ENCODE peak calls at places on chromosomes 5 and 9, in ten cellular contexts. H, U, Y, G, I, V, B, K, X and C are unnamed samples.

GRCh38 chr9:127714916-127715442 is 484 bp downstream of the PTRH1 start:
- DNase-seq in H (peak; percentile 55), X (no peak), V (peak; percentile 65), K (no peak), G (peak; percentile 24), B (no peak), Y (no peak), U (no peak), I (no peak), C (no peak)

GRCh38 chr9:69122391-69123141 is 51.5 kb upstream of the TJP2 start:
- DNase-seq in I (peak; percentile 76), U (peak; percentile 43), H (peak; percentile 68), V (peak; percentile 53), Y (peak; percentile 65), K (peak; percentile 84), G (peak; percentile 44), X (peak; percentile 80), B (peak; percentile 38), C (peak; percentile 49)

GRCh38 chr5:168934186-168934585 is 355.0 kb upstream of the PANK3 start:
- DNase-seq in B (no peak), K (no peak), I (no peak), X (no peak), V (no peak), U (no peak), Y (no peak), G (no peak), H (no peak), C (no peak)

GRCh38 chr9:14671327-14671840 is 21.8 kb downstream of the ZDHHC21 start:
- DNase-seq in B (no peak), I (no peak), K (no peak), H (no peak), Y (no peak), G (no peak), U (no peak), X (no peak), V (no peak), C (no peak)

GRCh38 chr5:40717281-40717680 is 37.6 kb downstream of the PTGER4 start:
- DNase-seq in H (no peak), G (no peak), V (no peak), B (no peak), Y (peak; percentile 57), I (peak; percentile 78), K (peak; percentile 74), U (no peak), X (no peak), C (no peak)

GRCh38 chr5:103490340-103490739 is 72.2 kb downstream of the NUDT12 start:
- DNase-seq in K (no peak), U (no peak), V (no peak), X (no peak), H (no peak), B (no peak), G (no peak), I (no peak), Y (no peak), C (no peak)

GRCh38 chr5:20248102-20248501 is 260.1 kb upstream of the CDH18 start:
- DNase-seq in V (no peak), I (peak; percentile 7), B (no peak), Y (no peak), G (peak; percentile 4), K (no peak), H (no peak), U (no peak), X (no peak), C (no peak)

GRCh38 chr5:99034336-99034735 is 105.5 kb upstream of the CHD1 start:
- DNase-seq in U (no peak), Y (peak; percentile 54), B (no peak), I (peak; percentile 23), K (peak; percentile 59), G (no peak), V (no peak), H (peak; percentile 55), X (no peak), C (no peak)

GRCh38 chr5:181281077-181281983 is 20.4 kb upstream of the TRIM52 start:
- DNase-seq in I (no peak), V (peak; percentile 96), U (peak; percentile 94), K (no peak), X (peak; percentile 99), H (peak; percentile 94), G (no peak), B (no peak), Y (no peak), C (no peak)

GRCh38 chr5:7529880-7530279 is 133.9 kb downstream of the ADCY2 start:
- DNase-seq in H (no peak), I (no peak), K (no peak), Y (no peak), V (no peak), X (no peak), G (no peak), B (no peak), U (no peak), C (no peak)

GRCh38 chr9:5510360-5510931 is at the start of gene PDCD1LG2:
- DNase-seq in Y (peak; percentile 69), I (peak; percentile 81), K (peak; percentile 84), X (no peak), G (peak; percentile 75), V (no peak), U (no peak), B (no peak), H (no peak), C (no peak)

GRCh38 chr5:78879541-78879940 is 105.6 kb downstream of the ARSB start:
- DNase-seq in K (no peak), G (no peak), U (no peak), X (no peak), V (no peak), B (no peak), H (no peak), I (peak; percentile 45), Y (no peak), C (no peak)
- H3K4me2 ChIP-seq in K (no peak overlapping the region), G (no peak overlapping the region), U (no peak overlapping the region), X (no peak overlapping the region), V (no peak overlapping the region), B (no peak overlapping the region), H (no peak overlapping the region), I (no peak overlapping the region), Y (no peak overlapping the region), C (no peak overlapping the region)

DNA sequence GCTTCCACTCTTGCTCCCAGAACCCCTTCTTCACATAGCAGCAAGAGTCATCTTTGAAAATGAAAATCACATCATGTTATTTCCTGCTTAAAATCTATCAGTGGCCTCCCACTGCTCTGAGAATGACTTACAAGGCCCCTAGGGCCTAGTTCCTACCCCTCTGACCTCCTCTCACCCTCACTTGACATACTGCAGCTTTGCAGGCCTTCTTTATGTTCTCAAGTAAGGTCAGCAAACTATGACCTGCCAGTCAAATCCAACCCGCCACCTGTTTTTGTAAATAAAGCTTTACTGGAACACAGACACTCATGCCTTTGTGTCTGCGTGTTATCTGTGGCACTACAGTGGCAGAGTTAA is 185.7 kb downstream of the NR3C1 start:
- DNase-seq in V (no peak), U (no peak), K (no peak), G (no peak), X (peak; percentile 43), Y (no peak), I (no peak), B (no peak), H (no peak), C (no peak)
- H3K4me2 ChIP-seq in V (no peak overlapping the region), U (no peak overlapping the region), K (no peak overlapping the region), G (no peak overlapping the region), X (no peak overlapping the region), Y (no peak overlapping the region), I (no peak overlapping the region), B (no peak overlapping the region), H (no peak overlapping the region), C (no peak overlapping the region)

GRCh38 chr9:130947618-130948140 is 8.6 kb upstream of the FIBCD1 start:
- DNase-seq in X (no peak), Y (no peak), U (no peak), K (no peak), B (no peak), V (no peak), H (no peak), G (no peak), I (no peak), C (no peak)
- H3K4me2 ChIP-seq in X (no peak overlapping the region), Y (peak overlapping the region; percentile 89), U (no peak overlapping the region), K (no peak overlapping the region), B (no peak overlapping the region), V (no peak overlapping the region), H (no peak overlapping the region), G (peak overlapping the region; percentile 68), I (no peak overlapping the region), C (peak overlapping the region; percentile 61)

GRCh38 chr5:178434851-178435250 is 155.3 kb downstream of the COL23A1 start:
- DNase-seq in H (no peak), V (peak; percentile 42), B (no peak), I (no peak), X (no peak), K (no peak), U (peak; percentile 24), Y (no peak), G (no peak), C (no peak)

GRCh38 chr5:178437296-178438075 is 152.7 kb downstream of the COL23A1 start:
- DNase-seq in K (no peak), V (no peak), U (peak; percentile 19), G (no peak), Y (no peak), B (no peak), I (no peak), X (no peak), H (no peak), C (no peak)

GRCh38 chr5:178434016-178434761 is 156.0 kb downstream of the COL23A1 start:
- DNase-seq in H (no peak), I (no peak), G (no peak), V (no peak), X (no peak), K (no peak), Y (no peak), U (no peak), B (no peak), C (no peak)

GRCh38 chr5:178435321-178436238 is 154.6 kb downstream of the COL23A1 start:
- DNase-seq in U (no peak), X (no peak), H (no peak), Y (no peak), I (no peak), G (no peak), K (no peak), B (no peak), V (no peak), C (no peak)

GRCh38 chr5:178436326-178436940 is 153.8 kb downstream of the COL23A1 start:
- DNase-seq in K (no peak), B (no peak), U (no peak), I (no peak), Y (no peak), G (no peak), V (no peak), H (no peak), X (no peak), C (no peak)
- H3K4me2 ChIP-seq in K (no peak overlapping the region), B (no peak overlapping the region), U (no peak overlapping the region), I (no peak overlapping the region), Y (no peak overlapping the region), G (no peak overlapping the region), V (no peak overlapping the region), H (no peak overlapping the region), X (no peak overlapping the region), C (no peak overlapping the region)